ENCODE peak calls at places on chromosomes 3 and 15, in nine cellular contexts. One of them, this sample, is unnamed.

GRCh38 chr3:108091498-108092259 is 848 bp upstream of the CD47 start:
- DNase-seq in progenitor cell of endocrine pancreas: no peak
- DNase-seq in left ventricle myocardium inferior: no peak
- DNase-seq in testis: no peak
- DNase-seq in astrocyte of the spinal cord: no peak
- DNase-seq in osteocyte: no peak
- DNase-seq in AG10803: no peak
- DNase-seq in upper lobe of right lung: no peak
- DNase-seq in Calu3: no peak
- DNase-seq in this sample: no peak

GRCh38 chr3:180048840-180049239 is 12.1 kb upstream of the PEX5L start:
- DNase-seq in progenitor cell of endocrine pancreas: no peak
- DNase-seq in left ventricle myocardium inferior: no peak
- DNase-seq in testis: no peak
- DNase-seq in astrocyte of the spinal cord: peak; percentile 73
- DNase-seq in osteocyte: no peak
- DNase-seq in AG10803: no peak
- DNase-seq in upper lobe of right lung: no peak
- DNase-seq in Calu3: peak; percentile 66
- DNase-seq in this sample: no peak

GRCh38 chr3:13014755-13015285 is 58.4 kb downstream of the IQSEC1 start:
- DNase-seq in progenitor cell of endocrine pancreas: no peak
- DNase-seq in left ventricle myocardium inferior: no peak
- DNase-seq in testis: no peak
- DNase-seq in astrocyte of the spinal cord: no peak
- DNase-seq in osteocyte: no peak
- DNase-seq in AG10803: no peak
- DNase-seq in upper lobe of right lung: no peak
- DNase-seq in Calu3: no peak
- DNase-seq in this sample: no peak

GRCh38 chr3:37943126-37943525 is 47.5 kb upstream of the VILL start:
- DNase-seq in progenitor cell of endocrine pancreas: no peak
- DNase-seq in left ventricle myocardium inferior: no peak
- DNase-seq in testis: no peak
- DNase-seq in astrocyte of the spinal cord: no peak
- DNase-seq in osteocyte: no peak
- DNase-seq in AG10803: no peak
- DNase-seq in upper lobe of right lung: no peak
- DNase-seq in Calu3: no peak
- DNase-seq in this sample: no peak

GRCh38 chr3:185654758-185655145 is 68.7 kb downstream of the SENP2 start:
- DNase-seq in progenitor cell of endocrine pancreas: no peak
- DNase-seq in left ventricle myocardium inferior: no peak
- DNase-seq in testis: no peak
- DNase-seq in astrocyte of the spinal cord: no peak
- DNase-seq in osteocyte: peak; percentile 60
- DNase-seq in AG10803: no peak
- DNase-seq in upper lobe of right lung: no peak
- DNase-seq in Calu3: no peak
- DNase-seq in this sample: no peak

GRCh38 chr3:12869025-12869695 is 27.8 kb upstream of the RPL32 start:
- DNase-seq in progenitor cell of endocrine pancreas: peak; percentile 72
- DNase-seq in left ventricle myocardium inferior: peak; percentile 61
- DNase-seq in testis: peak; percentile 81
- DNase-seq in astrocyte of the spinal cord: no peak
- DNase-seq in osteocyte: no peak
- DNase-seq in AG10803: no peak
- DNase-seq in upper lobe of right lung: peak; percentile 82
- DNase-seq in Calu3: peak; percentile 70
- DNase-seq in this sample: no peak

GRCh38 chr15:46502668-46503067 is 867.8 kb downstream of the SQOR start:
- DNase-seq in progenitor cell of endocrine pancreas: no peak
- DNase-seq in left ventricle myocardium inferior: no peak
- DNase-seq in testis: no peak
- DNase-seq in astrocyte of the spinal cord: no peak
- DNase-seq in osteocyte: no peak
- DNase-seq in AG10803: no peak
- DNase-seq in upper lobe of right lung: no peak
- DNase-seq in Calu3: no peak
- DNase-seq in this sample: no peak

GRCh38 chr3:187343670-187344069 is 24.5 kb upstream of the RTP4 start:
- DNase-seq in progenitor cell of endocrine pancreas: no peak
- DNase-seq in left ventricle myocardium inferior: no peak
- DNase-seq in testis: no peak
- DNase-seq in astrocyte of the spinal cord: no peak
- DNase-seq in osteocyte: no peak
- DNase-seq in AG10803: no peak
- DNase-seq in upper lobe of right lung: no peak
- DNase-seq in Calu3: no peak
- DNase-seq in this sample: no peak

GRCh38 chr3:74121761-74122160 is 492.7 kb downstream of the CNTN3 start:
- DNase-seq in progenitor cell of endocrine pancreas: no peak
- DNase-seq in left ventricle myocardium inferior: no peak
- DNase-seq in testis: no peak
- DNase-seq in astrocyte of the spinal cord: no peak
- DNase-seq in osteocyte: no peak
- DNase-seq in AG10803: no peak
- DNase-seq in upper lobe of right lung: no peak
- DNase-seq in Calu3: no peak
- DNase-seq in this sample: no peak

GRCh38 chr3:48765376-48765775 is 48.4 kb upstream of the IP6K2 start:
- DNase-seq in progenitor cell of endocrine pancreas: no peak
- DNase-seq in left ventricle myocardium inferior: no peak
- DNase-seq in testis: peak; percentile 34
- DNase-seq in astrocyte of the spinal cord: no peak
- DNase-seq in osteocyte: no peak
- DNase-seq in AG10803: no peak
- DNase-seq in upper lobe of right lung: no peak
- DNase-seq in Calu3: no peak
- DNase-seq in this sample: peak; percentile 14

GRCh38 chr3:23819599-23820360 is 14.0 kb downstream of the UBE2E1 start:
- DNase-seq in progenitor cell of endocrine pancreas: no peak
- DNase-seq in left ventricle myocardium inferior: no peak
- DNase-seq in testis: no peak
- DNase-seq in astrocyte of the spinal cord: no peak
- DNase-seq in osteocyte: no peak
- DNase-seq in AG10803: no peak
- DNase-seq in upper lobe of right lung: no peak
- DNase-seq in Calu3: no peak
- DNase-seq in this sample: no peak

GRCh38 chr3:15347104-15347736 is 14.8 kb upstream of the SH3BP5 start:
- DNase-seq in progenitor cell of endocrine pancreas: no peak
- DNase-seq in left ventricle myocardium inferior: no peak
- DNase-seq in testis: no peak
- DNase-seq in astrocyte of the spinal cord: no peak
- DNase-seq in osteocyte: no peak
- DNase-seq in AG10803: no peak
- DNase-seq in upper lobe of right lung: no peak
- DNase-seq in Calu3: no peak
- DNase-seq in this sample: no peak

GRCh38 chr3:171430530-171430929 is 29.7 kb downstream of the TNIK start:
- DNase-seq in progenitor cell of endocrine pancreas: no peak
- DNase-seq in left ventricle myocardium inferior: no peak
- DNase-seq in testis: no peak
- DNase-seq in astrocyte of the spinal cord: no peak
- DNase-seq in osteocyte: no peak
- DNase-seq in AG10803: no peak
- DNase-seq in upper lobe of right lung: no peak
- DNase-seq in Calu3: no peak
- DNase-seq in this sample: no peak

GRCh38 chr3:25604107-25604805 is 60.5 kb downstream of the TOP2B start:
- DNase-seq in progenitor cell of endocrine pancreas: no peak
- DNase-seq in left ventricle myocardium inferior: no peak
- DNase-seq in testis: no peak
- DNase-seq in astrocyte of the spinal cord: peak; percentile 88
- DNase-seq in osteocyte: no peak
- DNase-seq in AG10803: peak; percentile 62
- DNase-seq in upper lobe of right lung: no peak
- DNase-seq in Calu3: no peak
- DNase-seq in this sample: no peak

GRCh38 chr3:157255797-157256196 is 95.8 kb upstream of the CCNL1 start:
- DNase-seq in progenitor cell of endocrine pancreas: no peak
- DNase-seq in left ventricle myocardium inferior: no peak
- DNase-seq in testis: no peak
- DNase-seq in astrocyte of the spinal cord: no peak
- DNase-seq in osteocyte: no peak
- DNase-seq in AG10803: no peak
- DNase-seq in upper lobe of right lung: no peak
- DNase-seq in Calu3: no peak
- DNase-seq in this sample: no peak

GRCh38 chr3:127410678-127411077 is 122.8 kb upstream of the PRR20G start:
- DNase-seq in progenitor cell of endocrine pancreas: no peak
- DNase-seq in left ventricle myocardium inferior: peak; percentile 2
- DNase-seq in testis: no peak
- DNase-seq in astrocyte of the spinal cord: no peak
- DNase-seq in osteocyte: peak; percentile 63
- DNase-seq in AG10803: no peak
- DNase-seq in upper lobe of right lung: no peak
- DNase-seq in Calu3: no peak
- DNase-seq in this sample: no peak

GRCh38 chr15:100278596-100279380 is 63.0 kb downstream of the ADAMTS17 start:
- DNase-seq in progenitor cell of endocrine pancreas: no peak
- DNase-seq in left ventricle myocardium inferior: no peak
- DNase-seq in testis: no peak
- DNase-seq in astrocyte of the spinal cord: no peak
- DNase-seq in osteocyte: peak; percentile 74
- DNase-seq in AG10803: no peak
- DNase-seq in upper lobe of right lung: no peak
- DNase-seq in Calu3: no peak
- DNase-seq in this sample: no peak

GRCh38 chr3:194423317-194423716 is 24.3 kb upstream of the GP5 start:
- DNase-seq in progenitor cell of endocrine pancreas: no peak
- DNase-seq in left ventricle myocardium inferior: no peak
- DNase-seq in testis: no peak
- DNase-seq in astrocyte of the spinal cord: no peak
- DNase-seq in osteocyte: no peak
- DNase-seq in AG10803: no peak
- DNase-seq in upper lobe of right lung: no peak
- DNase-seq in Calu3: no peak
- DNase-seq in this sample: no peak

GRCh38 chr15:77992356-77993222 is 84.9 kb downstream of the TBC1D2B start:
- DNase-seq in progenitor cell of endocrine pancreas: no peak
- DNase-seq in left ventricle myocardium inferior: no peak
- DNase-seq in testis: no peak
- DNase-seq in astrocyte of the spinal cord: no peak
- DNase-seq in osteocyte: no peak
- DNase-seq in AG10803: no peak
- DNase-seq in upper lobe of right lung: no peak
- DNase-seq in Calu3: no peak
- DNase-seq in this sample: no peak

GRCh38 chr15:48433226-48433886 is 102.1 kb downstream of the DUT start:
- DNase-seq in progenitor cell of endocrine pancreas: no peak
- DNase-seq in left ventricle myocardium inferior: no peak
- DNase-seq in testis: no peak
- DNase-seq in astrocyte of the spinal cord: peak; percentile 39
- DNase-seq in osteocyte: no peak
- DNase-seq in AG10803: peak; percentile 56
- DNase-seq in upper lobe of right lung: no peak
- DNase-seq in Calu3: no peak
- DNase-seq in this sample: no peak

GRCh38 chr15:80856809-80857377 is 77.7 kb downstream of the CEMIP start:
- DNase-seq in progenitor cell of endocrine pancreas: no peak
- DNase-seq in left ventricle myocardium inferior: peak; percentile 75
- DNase-seq in testis: peak; percentile 39
- DNase-seq in astrocyte of the spinal cord: peak; percentile 49
- DNase-seq in osteocyte: no peak
- DNase-seq in AG10803: peak; percentile 58
- DNase-seq in upper lobe of right lung: peak; percentile 79
- DNase-seq in Calu3: peak; percentile 65
- DNase-seq in this sample: no peak

GRCh38 chr3:18445421-18446066 is 20.4 kb upstream of the SATB1 start:
- DNase-seq in progenitor cell of endocrine pancreas: no peak
- DNase-seq in left ventricle myocardium inferior: no peak
- DNase-seq in testis: no peak
- DNase-seq in astrocyte of the spinal cord: no peak
- DNase-seq in osteocyte: no peak
- DNase-seq in AG10803: no peak
- DNase-seq in upper lobe of right lung: no peak
- DNase-seq in Calu3: no peak
- DNase-seq in this sample: peak; percentile 8

DNA sequence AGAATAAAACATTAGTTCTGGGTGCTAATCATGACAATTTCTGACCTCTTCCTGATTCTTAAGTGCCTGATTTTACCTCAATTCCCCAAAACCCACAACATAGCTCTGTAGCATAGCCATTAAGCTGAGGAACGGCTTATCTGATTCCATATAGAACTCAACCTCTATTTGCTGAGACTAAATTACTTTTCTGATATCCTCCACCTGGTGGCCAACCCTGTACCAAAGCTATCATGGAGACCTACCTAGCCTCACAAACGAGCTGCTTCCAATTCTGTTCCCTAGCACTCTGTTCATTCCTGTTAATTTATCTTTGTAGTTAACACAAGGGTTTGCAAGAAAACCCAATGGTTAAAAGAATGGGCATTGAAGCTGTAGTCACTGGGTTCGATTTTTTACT is 245.2 kb downstream of the PLOD2 start:
- DNase-seq in progenitor cell of endocrine pancreas: no peak
- DNase-seq in left ventricle myocardium inferior: no peak
- DNase-seq in testis: no peak
- DNase-seq in astrocyte of the spinal cord: no peak
- DNase-seq in osteocyte: no peak
- DNase-seq in AG10803: no peak
- DNase-seq in upper lobe of right lung: no peak
- DNase-seq in Calu3: peak; percentile 24
- DNase-seq in this sample: no peak
- TF ChIP-seq CTCF in progenitor cell of endocrine pancreas: no peak
- TF ChIP-seq CTCF in left ventricle myocardium inferior: no peak
- TF ChIP-seq CTCF in testis: no peak
- TF ChIP-seq CTCF in astrocyte of the spinal cord: no peak
- TF ChIP-seq CTCF in osteocyte: no peak
- TF ChIP-seq CTCF in AG10803: no peak
- TF ChIP-seq CTCF in upper lobe of right lung: no peak
- TF ChIP-seq CTCF in Calu3: no peak
- TF ChIP-seq CTCF in this sample: no peak

GRCh38 chr15:36810656-36811449 is 231.4 kb downstream of the CDIN1 start:
- DNase-seq in progenitor cell of endocrine pancreas: no peak
- DNase-seq in left ventricle myocardium inferior: no peak
- DNase-seq in testis: no peak
- DNase-seq in astrocyte of the spinal cord: no peak
- DNase-seq in osteocyte: no peak
- DNase-seq in AG10803: no peak
- DNase-seq in upper lobe of right lung: no peak
- DNase-seq in Calu3: no peak
- DNase-seq in this sample: no peak
- TF ChIP-seq CTCF in progenitor cell of endocrine pancreas: peak; percentile 51
- TF ChIP-seq CTCF in left ventricle myocardium inferior: no peak
- TF ChIP-seq CTCF in testis: no peak
- TF ChIP-seq CTCF in astrocyte of the spinal cord: peak; percentile 30
- TF ChIP-seq CTCF in osteocyte: peak; percentile 19
- TF ChIP-seq CTCF in AG10803: no peak
- TF ChIP-seq CTCF in upper lobe of right lung: peak; percentile 7
- TF ChIP-seq CTCF in Calu3: no peak
- TF ChIP-seq CTCF in this sample: peak; percentile 33

GRCh38 chr15:25249236-25250010 is 189.4 kb downstream of the UBE3A start:
- DNase-seq in progenitor cell of endocrine pancreas: no peak
- DNase-seq in left ventricle myocardium inferior: no peak
- DNase-seq in testis: no peak
- DNase-seq in astrocyte of the spinal cord: no peak
- DNase-seq in osteocyte: peak; percentile 81
- DNase-seq in AG10803: no peak
- DNase-seq in upper lobe of right lung: peak; percentile 46
- DNase-seq in Calu3: no peak
- DNase-seq in this sample: no peak
- TF ChIP-seq CTCF in progenitor cell of endocrine pancreas: no peak
- TF ChIP-seq CTCF in left ventricle myocardium inferior: no peak
- TF ChIP-seq CTCF in testis: no peak
- TF ChIP-seq CTCF in astrocyte of the spinal cord: no peak
- TF ChIP-seq CTCF in osteocyte: no peak
- TF ChIP-seq CTCF in AG10803: no peak
- TF ChIP-seq CTCF in upper lobe of right lung: no peak
- TF ChIP-seq CTCF in Calu3: no peak
- TF ChIP-seq CTCF in this sample: no peak

GRCh38 chr15:90859234-90860131 is 8.9 kb upstream of the FURIN start:
- DNase-seq in progenitor cell of endocrine pancreas: no peak
- DNase-seq in left ventricle myocardium inferior: no peak
- DNase-seq in testis: no peak
- DNase-seq in astrocyte of the spinal cord: no peak
- DNase-seq in osteocyte: no peak
- DNase-seq in AG10803: no peak
- DNase-seq in upper lobe of right lung: no peak
- DNase-seq in Calu3: no peak
- DNase-seq in this sample: peak; percentile 33
- TF ChIP-seq CTCF in progenitor cell of endocrine pancreas: no peak
- TF ChIP-seq CTCF in left ventricle myocardium inferior: no peak
- TF ChIP-seq CTCF in testis: no peak
- TF ChIP-seq CTCF in astrocyte of the spinal cord: no peak
- TF ChIP-seq CTCF in osteocyte: no peak
- TF ChIP-seq CTCF in AG10803: peak; percentile 39
- TF ChIP-seq CTCF in upper lobe of right lung: no peak
- TF ChIP-seq CTCF in Calu3: no peak
- TF ChIP-seq CTCF in this sample: no peak

This sample was measured in WERI-Rb-1.